ENCODE peak calls at places on chromosomes 2 and 18, in eight cellular contexts. V is fibroblast of mammary gland, T is Caco-2, G is iPS DF 6.9, D is mesendoderm, A is AG04450, I is IMR-90, M is adipocyte. O is an unnamed sample.

GRCh38 chr2:148702475-148702874 is 57.9 kb downstream of the EPC2 start:
- DNase-seq in T (no peak), D (no peak), M (no peak), I (no peak), V (no peak), G (no peak), A (no peak), O (no peak)

GRCh38 chr2:219681301-219682290 is 54.2 kb downstream of the SLC4A3 start:
- DNase-seq in V (peak), G (no peak), A (no peak), D (no peak), M (peak), T (no peak), I (peak), O (peak)

GRCh38 chr18:51890762-51891161 is 449.2 kb upstream of the DCC start:
- DNase-seq in M (no peak), T (no peak), V (no peak), A (no peak), G (no peak), D (no peak), I (peak), O (no peak)

GRCh38 chr2:152500777-152501176 is 165.8 kb downstream of the FMNL2 start:
- DNase-seq in V (no peak), I (no peak), A (no peak), M (no peak), G (no peak), D (no peak), T (no peak), O (no peak)

GRCh38 chr2:74130211-74130995 is 17.3 kb downstream of the BOLA3 start:
- DNase-seq in M (no peak), D (peak), T (no peak), I (no peak), G (no peak), A (no peak), V (no peak), O (no peak)

GRCh38 chr2:184363213-184363612 is 235.1 kb upstream of the ZNF804A start:
- DNase-seq in A (no peak), I (no peak), D (no peak), G (no peak), V (no peak), T (no peak), M (no peak), O (peak)

GRCh38 chr18:58756596-58757240 is 85.5 kb downstream of the MALT1 start:
- DNase-seq in G (no peak), V (no peak), A (no peak), I (no peak), T (no peak), D (no peak), M (no peak), O (no peak)

GRCh38 chr18:55509631-55510372 is 78.2 kb downstream of the TCF4 start:
- DNase-seq in G (no peak), M (peak), I (peak), A (peak), D (peak), T (no peak), V (peak), O (peak)

GRCh38 chr2:143535802-143536201 is 406.6 kb downstream of the ARHGAP15 start:
- DNase-seq in D (no peak), I (no peak), T (no peak), A (no peak), V (no peak), M (no peak), G (no peak), O (no peak)

GRCh38 chr2:192148620-192149321 is 46.0 kb downstream of the TMEFF2 start:
- DNase-seq in T (no peak), A (no peak), I (peak), V (peak), D (peak), G (no peak), M (peak), O (no peak)

GRCh38 chr2:235141411-235142128 is 189.8 kb downstream of the SH3BP4 start:
- DNase-seq in V (no peak), I (no peak), G (no peak), T (peak), A (no peak), M (no peak), D (no peak), O (no peak)

GRCh38 chr18:50051288-50051687 is 143.7 kb downstream of the MYO5B start:
- DNase-seq in A (no peak), I (no peak), M (no peak), T (no peak), D (peak), V (peak), G (peak), O (no peak)

GRCh38 chr18:21038201-21038600 is 73.4 kb downstream of the ROCK1 start:
- DNase-seq in A (no peak), T (no peak), G (no peak), I (no peak), M (no peak), V (no peak), D (no peak), O (no peak)

GRCh38 chr2:171158790-171159325 is 1.8 kb downstream of the TLK1 start:
- DNase-seq in I (no peak), A (no peak), V (no peak), G (no peak), M (no peak), D (peak), T (no peak), O (peak)

GRCh38 chr2:132978840-132979239 is 308.8 kb upstream of the LYPD1 start:
- DNase-seq in T (no peak), V (no peak), I (no peak), M (no peak), A (no peak), D (no peak), G (no peak), O (peak)

GRCh38 chr2:96816836-96817702 is 1.0 kb downstream of the CNNM3 start:
- DNase-seq in M (peak), D (no peak), G (no peak), A (no peak), V (peak), T (no peak), I (peak), O (peak)

GRCh38 chr2:241612156-241613017 is 24.6 kb downstream of the THAP4 start:
- DNase-seq in D (no peak), M (peak), G (no peak), V (no peak), I (peak), T (no peak), A (no peak), O (no peak)

GRCh38 chr2:85705680-85706039 is 11.5 kb downstream of the GNLY start:
- DNase-seq in D (peak), A (peak), T (no peak), I (peak), G (no peak), M (peak), V (peak), O (no peak)

GRCh38 chr2:105510761-105511669 is 112.2 kb upstream of the FHL2 start:
- DNase-seq in A (no peak), T (no peak), M (no peak), I (peak), V (peak), G (no peak), D (peak), O (no peak)

GRCh38 chr2:231222318-231223000 is 24.0 kb downstream of the ARMC9 start:
- DNase-seq in I (peak), M (peak), A (peak), T (no peak), G (no peak), V (no peak), D (no peak), O (peak)

GRCh38 chr2:24076849-24077534 is 866 bp upstream of the SF3B6 start:
- DNase-seq in M (peak), I (no peak), T (no peak), A (no peak), D (peak), G (no peak), V (peak), O (peak)

GRCh38 chr2:157438907-157439791 is 4.7 kb downstream of the CYTIP start:
- DNase-seq in V (peak), G (no peak), M (peak), I (no peak), A (no peak), D (no peak), T (no peak), O (peak)

GRCh38 chr18:42429208-42429607 is 474.2 kb downstream of the PIK3C3 start:
- DNase-seq in V (no peak), D (peak), G (no peak), T (no peak), I (no peak), M (no peak), A (no peak), O (no peak)

GRCh38 chr2:102258025-102258385 is 53.4 kb upstream of the IL1RL1 start:
- DNase-seq in D (no peak), V (no peak), G (no peak), M (no peak), A (no peak), T (no peak), I (no peak), O (no peak)

GRCh38 chr2:10301946-10302478 is 692 bp upstream of the HPCAL1 start:
- DNase-seq in T (no peak), D (no peak), I (no peak), V (no peak), A (no peak), G (no peak), M (no peak), O (no peak)

GRCh38 chr2:189013677-189014380 is 39.7 kb downstream of the COL3A1 start:
- DNase-seq in I (peak), D (no peak), V (peak), T (no peak), M (peak), A (no peak), G (no peak), O (no peak)

GRCh38 chr2:210027608-210028007 is 25.2 kb downstream of the RPE start:
- DNase-seq in A (no peak), D (no peak), M (no peak), G (no peak), V (no peak), T (no peak), I (no peak), O (no peak)

GRCh38 chr18:3333721-3334386 is 71.9 kb downstream of the MYL12B start:
- DNase-seq in A (no peak), V (no peak), I (no peak), M (no peak), T (no peak), D (no peak), G (no peak), O (no peak)

GRCh38 chr2:127138281-127138680 is 31.3 kb upstream of the BIN1 start:
- DNase-seq in M (no peak), G (no peak), D (no peak), I (no peak), A (no peak), V (no peak), T (no peak), O (no peak)

GRCh38 chr2:232674491-232674890 is 22.6 kb upstream of the GIGYF2 start:
- DNase-seq in T (no peak), I (no peak), V (no peak), D (no peak), G (no peak), M (no peak), A (no peak), O (no peak)

GRCh38 chr2:232666051-232666805 is 30.9 kb upstream of the GIGYF2 start:
- DNase-seq in T (no peak), M (no peak), V (no peak), A (no peak), D (no peak), I (no peak), G (no peak), O (no peak)

GRCh38 chr2:232667989-232668583 is 29.0 kb upstream of the GIGYF2 start:
- DNase-seq in I (no peak), D (no peak), G (no peak), V (no peak), T (no peak), A (no peak), M (no peak), O (no peak)

GRCh38 chr2:232672581-232672980 is 24.6 kb upstream of the GIGYF2 start:
- DNase-seq in A (no peak), T (no peak), M (no peak), D (no peak), I (no peak), G (no peak), V (no peak), O (no peak)

DNA sequence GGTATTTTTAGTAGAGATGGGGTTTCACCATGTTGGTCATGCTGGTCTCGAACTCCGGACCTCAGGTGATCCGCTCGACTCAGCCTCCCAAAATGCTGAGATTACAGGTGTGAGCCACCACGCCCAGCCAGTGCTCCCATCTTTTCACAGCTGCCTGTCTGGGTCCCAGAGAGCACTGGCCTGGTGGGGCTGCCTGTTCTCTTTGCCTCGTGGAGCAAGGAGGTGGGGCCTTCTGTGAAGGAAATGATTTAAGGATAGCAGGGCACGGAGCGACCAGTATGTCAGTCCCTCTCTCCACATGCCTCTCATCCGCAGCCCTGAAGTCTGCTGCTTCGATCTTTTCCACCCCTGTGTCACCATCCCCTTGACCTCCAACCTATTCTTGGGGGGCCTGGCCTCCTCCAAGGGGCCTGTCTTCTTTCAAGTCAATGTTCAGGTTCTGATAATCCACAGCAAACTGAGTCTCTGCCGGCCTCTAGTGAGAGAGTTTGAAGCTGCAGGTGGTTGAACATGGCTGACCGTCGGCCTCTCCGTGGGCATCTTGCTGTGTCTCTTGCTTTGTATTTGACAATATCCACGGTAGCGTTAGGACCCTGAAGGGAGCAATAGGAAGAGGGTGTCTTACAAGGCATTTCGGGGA is 28.2 kb upstream of the GIGYF2 start:
- DNase-seq in M (peak), A (no peak), I (no peak), D (peak), T (no peak), G (peak), V (peak), O (peak)
- H3K4me3 ChIP-seq in M (no peak), A (no peak), I (no peak), D (no peak), T (no peak), G (no peak), V (no peak), O (no peak)

GRCh38 chr2:197294260-197294659 is 16.3 kb downstream of the ANKRD44 start:
- DNase-seq in G (no peak), V (no peak), I (no peak), M (no peak), T (no peak), A (no peak), D (no peak), O (peak)
- H3K4me3 ChIP-seq in G (no peak), V (no peak), I (no peak), M (no peak), T (no peak), A (no peak), D (no peak), O (peak)

GRCh38 chr2:147609301-147609700 is 235.5 kb upstream of the ACVR2A start:
- DNase-seq in V (no peak), I (no peak), T (no peak), A (no peak), G (no peak), D (no peak), M (no peak), O (no peak)

GRCh38 chr2:147614491-147614890 is 230.3 kb upstream of the ACVR2A start:
- DNase-seq in V (no peak), D (no peak), T (no peak), G (no peak), I (no peak), A (no peak), M (no peak), O (no peak)

GRCh38 chr2:147607379-147607778 is 237.4 kb upstream of the ACVR2A start:
- DNase-seq in T (no peak), D (no peak), G (no peak), M (no peak), V (no peak), I (no peak), A (no peak), O (no peak)

DNA sequence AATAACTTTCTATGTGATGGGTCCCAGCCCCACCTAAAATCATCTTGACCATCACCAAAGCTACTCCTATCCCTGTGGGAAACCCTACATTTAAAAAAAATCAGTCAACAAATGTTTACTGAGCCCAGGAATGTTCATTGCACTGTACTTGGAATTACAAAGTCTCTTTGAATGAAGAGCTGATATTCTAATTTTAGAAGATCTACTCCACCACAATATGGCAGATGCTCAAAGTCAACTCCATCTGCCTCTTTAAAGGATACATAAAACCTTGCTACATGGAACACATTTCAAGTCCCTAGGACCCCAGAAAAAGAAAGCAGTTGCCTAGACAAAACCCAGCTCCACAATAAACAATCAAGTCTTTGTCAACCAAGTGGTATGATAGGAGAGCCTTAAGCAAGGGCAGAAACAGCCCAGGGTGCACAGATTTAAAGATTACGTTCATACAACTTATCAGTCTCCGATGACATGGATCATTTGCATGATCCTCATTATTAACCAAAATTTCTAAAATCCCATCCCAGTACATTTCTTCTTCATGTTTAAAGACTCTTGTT is 234.3 kb upstream of the ACVR2A start:
- DNase-seq in A (no peak), M (no peak), D (peak), V (no peak), I (no peak), G (no peak), T (no peak), O (no peak)
- H3K4me3 ChIP-seq in A (no peak), M (no peak), D (no peak), V (no peak), I (no peak), G (no peak), T (no peak), O (no peak)

GRCh38 chr2:168210216-168210897 is 37.0 kb downstream of the STK39 start:
- DNase-seq in M (no peak), G (no peak), D (no peak), A (no peak), T (no peak), V (no peak), I (no peak), O (no peak)
- H3K4me3 ChIP-seq in M (peak), G (no peak), D (no peak), A (no peak), T (no peak), V (no peak), I (no peak), O (no peak)

GRCh38 chr2:236561874-236562273 is 7.8 kb upstream of the ACKR3 start:
- DNase-seq in D (no peak), I (no peak), M (no peak), V (no peak), A (no peak), T (no peak), G (no peak), O (no peak)

GRCh38 chr2:236557894-236558532 is 11.6 kb upstream of the ACKR3 start:
- DNase-seq in V (no peak), T (no peak), A (no peak), D (peak), M (no peak), I (no peak), G (no peak), O (no peak)

GRCh38 chr2:236555486-236555885 is 14.1 kb upstream of the ACKR3 start:
- DNase-seq in A (no peak), T (no peak), M (peak), D (no peak), I (no peak), G (no peak), V (no peak), O (no peak)

GRCh38 chr2:236562434-236562833 is 7.2 kb upstream of the ACKR3 start:
- DNase-seq in I (peak), A (no peak), T (no peak), V (peak), G (no peak), D (peak), M (peak), O (no peak)

GRCh38 chr2:236558999-236559978 is 10.3 kb upstream of the ACKR3 start:
- DNase-seq in V (no peak), G (no peak), M (no peak), T (no peak), I (no peak), D (no peak), A (no peak), O (peak)
- H3K4me3 ChIP-seq in V (no peak), G (no peak), M (no peak), T (no peak), I (no peak), D (no peak), A (no peak), O (peak)

GRCh38 chr2:200377774-200378336 is 71.4 kb downstream of the SPATS2L start:
- DNase-seq in G (no peak), V (no peak), T (peak), M (no peak), D (peak), I (no peak), A (no peak), O (no peak)

GRCh38 chr2:200379481-200380120 is 73.1 kb downstream of the SPATS2L start:
- DNase-seq in G (no peak), I (no peak), D (no peak), V (no peak), A (no peak), M (no peak), T (no peak), O (no peak)

GRCh38 chr2:200378652-200379290 is 72.3 kb downstream of the SPATS2L start:
- DNase-seq in I (peak), D (no peak), G (no peak), A (no peak), M (peak), V (peak), T (no peak), O (no peak)

GRCh38 chr2:200380833-200381542 is 74.5 kb downstream of the SPATS2L start:
- DNase-seq in G (no peak), V (peak), D (no peak), T (no peak), I (peak), A (no peak), M (peak), O (peak)

DNA sequence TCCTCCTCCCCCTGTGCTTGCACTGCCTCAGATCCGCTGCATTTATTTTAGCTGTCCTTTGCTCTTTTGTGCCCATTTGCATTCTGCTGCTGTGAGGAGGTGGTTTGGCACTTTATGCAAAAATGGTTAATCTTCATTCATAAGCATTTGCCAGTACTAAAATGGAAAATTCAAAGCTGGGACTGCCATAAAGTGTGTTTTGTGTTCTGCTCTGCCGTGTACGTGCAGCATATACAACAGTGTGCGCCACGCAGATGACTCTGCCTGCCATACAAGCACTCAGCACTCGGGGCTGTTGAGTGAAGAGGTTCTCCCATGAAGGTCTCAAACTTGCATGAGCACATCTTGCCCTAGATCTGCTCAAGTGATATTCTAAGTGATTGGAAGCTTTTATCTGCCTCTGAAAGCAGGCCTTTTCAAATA is 73.7 kb downstream of the SPATS2L start:
- DNase-seq in M (no peak), G (no peak), D (peak), I (peak), T (no peak), A (no peak), V (no peak), O (no peak)
- H3K4me3 ChIP-seq in M (no peak), G (no peak), D (no peak), I (no peak), T (no peak), A (no peak), V (no peak), O (no peak)

O was measured in GM12865.